ENCODE peak calls at places on chromosomes 6 and 20, in six cellular contexts. M is GM12878, C is astrocyte of the spinal cord, D is Panc1, O is pancreas, T is cardiac fibroblast. Q is an unnamed sample.
A peak's percentile ranks its signal among the peaks of the same experiment; 100 is the strongest.

GRCh38 chr6:4359108-4359710 is 223.8 kb upstream of the ECI2 start:
- DNase-seq in M (no peak), C (no peak), D (no peak), O (peak; percentile 15), T (peak; percentile 48), Q (no peak)

GRCh38 chr6:116447496-116448011 is 13.6 kb upstream of the CALHM6 start:
- DNase-seq in M (no peak), C (peak; percentile 90), D (no peak), O (no peak), T (peak; percentile 95), Q (peak; percentile 71)

GRCh38 chr6:7261030-7261841 is 51.8 kb downstream of the SSR1 start:
- DNase-seq in M (no peak), C (peak; percentile 86), D (no peak), O (peak; percentile 87), T (peak; percentile 85), Q (no peak)

GRCh38 chr20:63653974-63654680 is 903 bp upstream of the STMN3 start:
- DNase-seq in M (no peak), C (no peak), D (no peak), O (no peak), T (no peak), Q (no peak)

GRCh38 chr20:60341062-60341461 is 382.8 kb downstream of the CDH26 start:
- DNase-seq in M (no peak), C (no peak), D (no peak), O (no peak), T (no peak), Q (no peak)

GRCh38 chr6:73665686-73666319 is 12.0 kb upstream of the SLC17A5 start:
- DNase-seq in M (no peak), C (no peak), D (no peak), O (no peak), T (peak; percentile 43), Q (no peak)

GRCh38 chr6:53910834-53911233 is 116.0 kb downstream of the LRRC1 start:
- DNase-seq in M (no peak), C (no peak), D (no peak), O (no peak), T (peak; percentile 85), Q (no peak)

GRCh38 chr6:95866732-95867131 is 149.0 kb upstream of the FUT9 start:
- DNase-seq in M (no peak), C (no peak), D (no peak), O (peak; percentile 19), T (peak; percentile 3), Q (no peak)

GRCh38 chr6:106413722-106414121 is 53.2 kb downstream of the CRYBG1 start:
- DNase-seq in M (no peak), C (no peak), D (no peak), O (no peak), T (no peak), Q (no peak)

GRCh38 chr20:11716239-11716944 is 201.3 kb upstream of the BTBD3 start:
- DNase-seq in M (no peak), C (peak; percentile 96), D (no peak), O (peak; percentile 9), T (peak; percentile 72), Q (peak; percentile 61)

GRCh38 chr6:39203804-39204495 is 25.3 kb downstream of the KCNK5 start:
- DNase-seq in M (no peak), C (no peak), D (no peak), O (peak; percentile 72), T (no peak), Q (no peak)

GRCh38 chr6:53513056-53513455 is 31.8 kb downstream of the GCLC start:
- DNase-seq in M (no peak), C (no peak), D (no peak), O (no peak), T (no peak), Q (no peak)

GRCh38 chr6:76779068-76779467 is 684.2 kb downstream of the HTR1B start:
- DNase-seq in M (peak; percentile 2), C (no peak), D (no peak), O (no peak), T (no peak), Q (no peak)

GRCh38 chr20:19758888-19759331 is 852 bp downstream of the RIN2 start:
- DNase-seq in M (no peak), C (peak; percentile 61), D (no peak), O (peak; percentile 61), T (peak; percentile 71), Q (no peak)

GRCh38 chr6:53070808-53071207 is 5.6 kb downstream of the FBXO9 start:
- DNase-seq in M (no peak), C (no peak), D (no peak), O (no peak), T (no peak), Q (no peak)

GRCh38 chr20:34581341-34582189 is 23.0 kb downstream of the MAP1LC3A start:
- DNase-seq in M (peak; percentile 21), C (peak; percentile 63), D (no peak), O (no peak), T (peak; percentile 82), Q (no peak)

GRCh38 chr6:150078788-150079187 is 9.9 kb upstream of the ULBP3 start:
- DNase-seq in M (no peak), C (no peak), D (no peak), O (no peak), T (no peak), Q (no peak)

GRCh38 chr20:2093200-2093781 is 8.3 kb upstream of the STK35 start:
- DNase-seq in M (no peak), C (no peak), D (no peak), O (no peak), T (no peak), Q (no peak)

GRCh38 chr6:38034269-38034914 is 214.9 kb downstream of the ZFAND3 start:
- DNase-seq in M (no peak), C (peak; percentile 67), D (no peak), O (no peak), T (peak; percentile 72), Q (no peak)

GRCh38 chr20:354298-354977 is 7.5 kb downstream of the NRSN2 start:
- DNase-seq in M (no peak), C (peak; percentile 70), D (no peak), O (peak; percentile 85), T (peak; percentile 80), Q (no peak)

GRCh38 chr20:23419657-23419994 is 1.7 kb downstream of the NAPB start:
- DNase-seq in M (no peak), C (no peak), D (no peak), O (no peak), T (no peak), Q (no peak)

GRCh38 chr20:63082308-63082938 is 75.7 kb upstream of the BHLHE23 start:
- DNase-seq in M (no peak), C (peak; percentile 19), D (no peak), O (no peak), T (peak; percentile 38), Q (no peak)

GRCh38 chr6:73139681-73140080 is 85.6 kb downstream of the KHDC1L start:
- DNase-seq in M (no peak), C (no peak), D (no peak), O (no peak), T (no peak), Q (no peak)

GRCh38 chr6:41451039-41451438 is 95.1 kb upstream of the FOXP4 start:
- DNase-seq in M (no peak), C (no peak), D (no peak), O (no peak), T (no peak), Q (no peak)

GRCh38 chr6:14948586-14949245 is 297.2 kb upstream of the JARID2 start:
- DNase-seq in M (no peak), C (no peak), D (no peak), O (no peak), T (no peak), Q (no peak)

GRCh38 chr6:56795852-56796532 is 153.3 kb upstream of the DST start:
- DNase-seq in M (no peak), C (peak; percentile 40), D (no peak), O (no peak), T (peak; percentile 50), Q (peak; percentile 61)

GRCh38 chr20:19770375-19770774 is 12.3 kb downstream of the RIN2 start:
- DNase-seq in M (no peak), C (no peak), D (no peak), O (no peak), T (peak; percentile 28), Q (no peak)

GRCh38 chr6:6972456-6972855 is 135.3 kb upstream of the RREB1 start:
- DNase-seq in M (no peak), C (peak; percentile 52), D (no peak), O (peak; percentile 26), T (peak; percentile 41), Q (no peak)

GRCh38 chr20:57930328-57930727 is 220.5 kb upstream of the PMEPA1 start:
- DNase-seq in M (no peak), C (no peak), D (no peak), O (no peak), T (no peak), Q (no peak)

GRCh38 chr20:45823949-45824835 is 2.9 kb downstream of the TNNC2 start:
- DNase-seq in M (no peak), C (peak; percentile 39), D (no peak), O (no peak), T (peak; percentile 50), Q (no peak)

GRCh38 chr6:148761532-148761951 is 14.7 kb downstream of the UST start:
- DNase-seq in M (no peak), C (peak; percentile 64), D (no peak), O (no peak), T (peak; percentile 30), Q (no peak)

GRCh38 chr6:56259682-56260081 is 12.3 kb upstream of the COL21A1 start:
- DNase-seq in M (no peak), C (peak; percentile 80), D (no peak), O (no peak), T (peak; percentile 68), Q (no peak)

GRCh38 chr6:147390909-147391536 is 117.5 kb upstream of the SAMD5 start:
- DNase-seq in M (no peak), C (peak; percentile 39), D (no peak), O (no peak), T (peak; percentile 39), Q (no peak)
- TF ChIP-seq CTCF in M (peak; percentile 58), C (peak; percentile 34), D (peak; percentile 55), O (no peak), T (peak; percentile 18), Q (peak; percentile 66)

GRCh38 chr6:160108077-160108476 is 13.5 kb upstream of the SLC22A1 start:
- DNase-seq in M (no peak), C (no peak), D (no peak), O (no peak), T (no peak), Q (no peak)
- H3K4me3 ChIP-seq in M (no peak overlapping the region), C (no peak overlapping the region), D (no peak overlapping the region), O (no peak overlapping the region), T (no peak overlapping the region), Q (no peak overlapping the region)

DNA sequence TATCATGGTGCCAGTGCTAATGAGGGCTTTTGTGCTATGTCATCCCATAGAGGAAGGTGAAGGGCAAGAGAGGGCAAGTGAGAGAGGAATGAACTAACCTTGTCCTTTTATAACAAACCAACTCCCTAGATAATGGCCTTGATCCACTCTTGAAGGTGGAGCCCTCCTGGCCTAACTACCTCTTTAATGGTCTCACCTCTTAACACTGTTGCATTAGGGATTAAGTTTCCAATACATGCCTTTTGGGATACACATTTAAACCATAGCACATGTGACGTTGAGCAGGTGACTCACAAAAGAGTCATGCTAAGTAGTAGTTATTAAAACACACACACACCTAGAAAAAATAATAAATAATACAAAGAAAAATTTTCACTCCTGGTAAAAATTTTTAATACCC is 36.9 kb downstream of the CCN2 start:
- DNase-seq in M (no peak), C (no peak), D (no peak), O (no peak), T (peak; percentile 60), Q (no peak)
- TF ChIP-seq CTCF in M (no peak), C (no peak), D (no peak), O (no peak), T (no peak), Q (no peak)

GRCh38 chr6:31727034-31727716 is 1.9 kb downstream of the DDAH2 start:
- DNase-seq in M (no peak), C (no peak), D (no peak), O (no peak), T (no peak), Q (no peak)
- H3K4me3 ChIP-seq in M (no peak overlapping the region), C (no peak overlapping the region), D (no peak overlapping the region), O (no peak overlapping the region), T (no peak overlapping the region), Q (no peak overlapping the region)